ENCODE peak calls at places on chromosomes 13 and 19, in nine cellular contexts. L is GM23338; I is mammary epithelial cell; A is aorta; X is effector memory CD4-positive, alpha-beta T cell; O is GM23248; G is mesendoderm; E is A673; P is PC-3. M is an unnamed sample.

GRCh38 chr19:18270304-18270703 is 3.9 kb downstream of the IQCN start:
- DNase-seq in O (no peak), I (no peak), P (no peak), X (no peak), G (no peak), E (no peak), L (no peak), A (no peak), M (no peak)

GRCh38 chr19:37903096-37903495 is 3.3 kb downstream of the WDR87 start:
- DNase-seq in P (no peak), G (peak; percentile 29), X (no peak), A (peak; percentile 9), O (no peak), I (no peak), L (no peak), E (no peak), M (no peak)

GRCh38 chr19:43809762-43810696 is 7.8 kb upstream of the LYPD5 start:
- DNase-seq in O (peak; percentile 77), G (peak; percentile 52), I (peak; percentile 60), E (peak; percentile 73), P (peak; percentile 75), A (no peak), L (peak; percentile 81), X (no peak), M (no peak)

GRCh38 chr19:53272044-53272443 is 4.5 kb upstream of the VN1R4 start:
- DNase-seq in I (no peak), E (no peak), G (no peak), A (no peak), P (no peak), O (no peak), L (no peak), X (no peak), M (no peak)

GRCh38 chr13:101915333-101915732 is 462.9 kb downstream of the ITGBL1 start:
- DNase-seq in I (no peak), P (no peak), X (no peak), L (peak; percentile 62), O (no peak), G (no peak), E (no peak), A (no peak), M (no peak)

GRCh38 chr13:75256922-75257321 is 225.0 kb downstream of the TBC1D4 start:
- DNase-seq in O (no peak), A (no peak), P (peak; percentile 84), E (no peak), X (no peak), G (no peak), L (no peak), I (peak; percentile 77), M (no peak)

GRCh38 chr13:54750521-54750920 is 1721.9 kb downstream of the OLFM4 start:
- DNase-seq in O (no peak), P (no peak), A (no peak), E (peak; percentile 1), X (no peak), I (no peak), G (no peak), L (no peak), M (no peak)

GRCh38 chr19:37309834-37310575 is 60.9 kb upstream of the ZNF527 start:
- DNase-seq in G (peak; percentile 45), E (no peak), P (no peak), X (no peak), A (no peak), I (no peak), L (peak; percentile 64), O (no peak), M (no peak)

GRCh38 chr19:13033819-13034611 is 38.7 kb downstream of the NFIX start:
- DNase-seq in O (peak; percentile 82), X (no peak), G (peak; percentile 77), I (peak; percentile 68), A (peak; percentile 89), P (peak; percentile 79), E (peak; percentile 57), L (peak; percentile 87), M (peak; percentile 77)

GRCh38 chr19:13034636-13035035 is 39.4 kb downstream of the NFIX start:
- DNase-seq in A (no peak), X (no peak), O (peak; percentile 59), I (peak; percentile 49), E (no peak), G (no peak), L (no peak), P (peak; percentile 44), M (no peak)

GRCh38 chr19:13033244-13033643 is 38.0 kb downstream of the NFIX start:
- DNase-seq in I (no peak), E (no peak), X (no peak), P (peak; percentile 32), G (no peak), O (peak; percentile 48), A (no peak), L (no peak), M (no peak)

GRCh38 chr19:13031917-13032623 is 36.8 kb downstream of the NFIX start:
- DNase-seq in E (no peak), X (no peak), L (no peak), G (no peak), A (no peak), P (peak; percentile 72), I (peak; percentile 74), O (peak; percentile 85), M (no peak)

DNA sequence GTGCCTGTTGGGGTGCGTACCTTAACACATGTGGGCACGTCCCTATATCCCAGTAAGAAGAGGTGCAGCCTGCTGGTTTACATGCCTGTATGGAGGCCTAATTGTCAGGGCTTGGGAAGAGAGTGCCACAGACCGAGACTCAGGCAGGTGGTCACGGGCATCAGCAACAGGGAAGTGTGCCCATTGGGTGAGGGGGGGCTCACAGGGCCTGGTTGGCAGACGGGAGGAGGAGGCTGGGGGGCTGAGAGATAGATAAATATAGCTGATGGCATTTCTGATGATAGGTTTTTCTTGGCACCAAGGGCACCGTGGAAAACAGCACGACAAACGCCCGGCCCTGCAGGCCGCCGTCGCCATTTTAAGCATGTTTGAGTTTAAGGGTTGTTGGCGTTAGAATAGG is 37.6 kb downstream of the NFIX start:
- DNase-seq in O (no peak), I (no peak), A (no peak), P (no peak), L (no peak), X (no peak), G (no peak), E (no peak), M (no peak)
- H3K4me1 ChIP-seq in O (peaks cover 97% of the 10 kb centered on the region), I (peaks cover 93% of the 10 kb centered on the region), A (peaks cover 13% of the 10 kb centered on the region), P (peaks cover 70% of the 10 kb centered on the region), L (peaks cover 8% of the 10 kb centered on the region), X (no peaks in the 10 kb centered on the region), G (no peaks in the 10 kb centered on the region), E (peaks cover 35% of the 10 kb centered on the region), M (peaks cover 76% of the 10 kb centered on the region)

DNA sequence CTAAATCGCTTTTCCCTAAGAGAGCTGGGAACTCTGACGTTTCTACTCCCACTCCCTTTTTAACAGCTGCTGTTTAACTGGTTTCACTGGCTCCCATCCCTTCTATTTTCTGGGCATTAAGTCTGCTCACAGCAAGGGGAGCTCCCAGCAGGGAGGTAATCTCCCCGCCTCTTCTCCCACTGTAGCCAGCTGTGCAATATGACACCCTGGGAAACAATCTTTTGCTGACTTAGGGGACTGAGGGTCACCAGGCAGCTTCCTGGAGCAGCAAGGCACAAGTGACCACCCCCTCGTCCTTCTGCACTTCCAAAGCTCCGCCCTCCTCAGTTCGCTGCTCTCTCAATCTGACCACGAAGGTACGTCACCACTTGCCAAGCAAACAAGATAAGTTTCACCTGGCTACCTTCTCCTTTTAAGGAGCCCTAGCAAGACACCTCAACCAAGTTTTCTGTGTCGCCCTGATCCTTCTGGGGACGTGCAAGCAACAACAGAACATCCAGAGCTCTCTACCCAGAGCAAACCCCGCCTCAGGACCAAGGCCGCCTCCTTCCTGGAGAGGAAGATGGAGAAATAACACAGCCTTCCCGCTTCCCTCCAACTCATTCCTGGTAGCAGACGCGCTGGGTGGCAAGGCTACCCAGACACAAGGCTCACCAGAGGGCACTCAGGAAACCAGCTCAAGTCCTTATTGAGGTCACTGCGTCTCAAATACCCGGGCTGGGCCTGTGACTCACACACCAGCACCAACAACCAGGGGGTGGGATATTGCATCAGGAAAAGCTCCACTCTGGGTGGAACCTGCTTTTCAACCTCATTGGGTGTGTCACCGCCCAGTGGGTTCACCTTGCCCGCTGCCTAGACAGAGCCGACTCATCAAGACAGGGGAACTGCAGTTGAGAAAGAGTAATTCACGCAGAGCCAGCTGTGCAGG is 92.4 kb downstream of the STK24 start:
- DNase-seq in X (peak; percentile 82), G (peak; percentile 95), P (peak; percentile 97), O (peak; percentile 99), A (peak; percentile 88), L (peak; percentile 91), E (peak; percentile 86), I (peak; percentile 99), M (peak; percentile 75)
- H3K4me1 ChIP-seq in X (peaks cover 53% of the 10 kb centered on the region), G (peaks cover 14% of the 10 kb centered on the region), P (peaks cover 37% of the 10 kb centered on the region), O (peaks cover 52% of the 10 kb centered on the region), A (no peaks in the 10 kb centered on the region), L (peaks cover 81% of the 10 kb centered on the region), E (peaks cover 34% of the 10 kb centered on the region), I (peaks cover 38% of the 10 kb centered on the region), M (peaks cover 11% of the 10 kb centered on the region)

GRCh38 chr13:19817510-19818158 is 34.9 kb upstream of the PSPC1 start:
- DNase-seq in E (no peak), O (no peak), G (no peak), A (no peak), X (no peak), P (no peak), L (no peak), I (no peak), M (no peak)
- H3K4me1 ChIP-seq in E (no peaks in the 10 kb centered on the region), O (no peaks in the 10 kb centered on the region), G (no peaks in the 10 kb centered on the region), A (no peaks in the 10 kb centered on the region), X (no peaks in the 10 kb centered on the region), P (peaks cover 4% of the 10 kb centered on the region), L (no peaks in the 10 kb centered on the region), I (no peaks in the 10 kb centered on the region), M (no peaks in the 10 kb centered on the region)

GRCh38 chr19:39410620-39411005 is 1.9 kb upstream of the PLEKHG2 start:
- DNase-seq in P (no peak), E (no peak), X (no peak), A (no peak), L (no peak), O (peak; percentile 40), G (no peak), I (peak; percentile 35), M (no peak)
- H3K4me1 ChIP-seq in P (peaks cover 36% of the 10 kb centered on the region), E (peaks cover 43% of the 10 kb centered on the region), X (peaks cover 36% of the 10 kb centered on the region), A (no peaks in the 10 kb centered on the region), L (peaks cover 48% of the 10 kb centered on the region), O (peaks cover 22% of the 10 kb centered on the region), G (peaks cover 16% of the 10 kb centered on the region), I (peaks cover 44% of the 10 kb centered on the region), M (peaks cover 3% of the 10 kb centered on the region)

DNA sequence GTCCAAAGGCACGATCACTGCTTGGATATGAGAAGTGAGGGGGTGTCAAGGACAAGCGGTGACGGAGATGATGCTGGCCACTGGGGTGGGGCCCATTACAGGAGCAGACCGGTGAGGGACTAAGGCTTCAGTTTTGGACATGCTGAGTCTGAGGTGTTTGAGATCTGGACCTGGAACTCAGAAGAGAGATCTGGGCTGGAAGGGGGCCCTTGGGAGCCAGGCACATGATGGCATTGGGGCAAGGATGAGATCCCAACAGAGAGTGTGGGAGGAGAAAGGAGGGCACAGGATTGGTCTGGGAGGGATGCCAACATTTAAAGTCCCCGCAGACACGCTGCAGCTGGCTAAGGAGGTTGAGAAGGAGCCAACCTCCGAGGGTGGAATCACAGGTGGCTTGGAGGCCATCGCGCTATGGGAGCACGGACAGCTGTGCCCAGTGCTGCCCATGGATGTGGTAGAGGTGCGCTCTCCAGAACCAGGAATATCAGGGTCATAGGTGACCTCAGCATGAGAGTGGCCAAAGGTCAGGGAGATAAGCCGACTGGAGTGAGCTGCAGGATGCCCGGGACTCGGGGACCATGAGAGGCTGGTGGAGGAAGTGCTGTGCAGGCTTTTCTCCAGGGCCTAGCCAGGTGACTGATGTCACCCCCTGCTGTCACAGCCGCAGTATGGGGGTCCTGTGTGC is 21.8 kb downstream of the DHRS12 start:
- DNase-seq in E (peak; percentile 37), P (no peak), X (no peak), G (no peak), A (no peak), O (no peak), L (no peak), I (no peak), M (no peak)
- H3K4me1 ChIP-seq in E (peaks cover 30% of the 10 kb centered on the region), P (no peaks in the 10 kb centered on the region), X (no peaks in the 10 kb centered on the region), G (no peaks in the 10 kb centered on the region), A (no peaks in the 10 kb centered on the region), O (peaks cover 20% of the 10 kb centered on the region), L (no peaks in the 10 kb centered on the region), I (no peaks in the 10 kb centered on the region), M (no peaks in the 10 kb centered on the region)

GRCh38 chr19:16628183-16628983 is at the start of gene MED26:
- DNase-seq in X (peak; percentile 89), I (peak; percentile 91), G (peak; percentile 94), L (peak; percentile 97), A (peak; percentile 99), O (peak; percentile 99), P (peak; percentile 98), E (peak; percentile 96), M (peak; percentile 92)
- H3K4me1 ChIP-seq in X (peaks cover 16% of the 10 kb centered on the region), I (peaks cover 13% of the 10 kb centered on the region), G (peaks cover 3% of the 10 kb centered on the region), L (peaks cover 9% of the 10 kb centered on the region), A (no peaks in the 10 kb centered on the region), O (peaks cover 8% of the 10 kb centered on the region), P (peaks cover 19% of the 10 kb centered on the region), E (peaks cover 15% of the 10 kb centered on the region), M (no peaks in the 10 kb centered on the region)